ENCODE peak calls at places on chromosome 1, in ten cellular contexts. One of them, this sample, is unnamed.

GRCh38 chr1:198118136-198118535 is 38.7 kb upstream of the NEK7 start:
- DNase-seq in Peyer's patch: no peak
- DNase-seq in uterus: peak; percentile 56
- DNase-seq in GM12892: no peak
- DNase-seq in H54: no peak
- DNase-seq in A549: no peak
- DNase-seq in testis: peak; percentile 72
- DNase-seq in GM12891: no peak
- DNase-seq in sigmoid colon: peak; percentile 81
- DNase-seq in IMR-90: peak; percentile 99
- DNase-seq in this sample: no peak

GRCh38 chr1:162973381-162973795 is 95.8 kb upstream of the RGS4 start:
- DNase-seq in Peyer's patch: no peak
- DNase-seq in uterus: no peak
- DNase-seq in GM12892: no peak
- DNase-seq in H54: peak; percentile 30
- DNase-seq in A549: no peak
- DNase-seq in testis: no peak
- DNase-seq in GM12891: no peak
- DNase-seq in sigmoid colon: no peak
- DNase-seq in IMR-90: peak; percentile 90
- DNase-seq in this sample: no peak

GRCh38 chr1:115237507-115237906 is 100.5 kb downstream of the NGF start:
- DNase-seq in Peyer's patch: no peak
- DNase-seq in uterus: no peak
- DNase-seq in GM12892: no peak
- DNase-seq in H54: no peak
- DNase-seq in A549: no peak
- DNase-seq in testis: no peak
- DNase-seq in GM12891: no peak
- DNase-seq in sigmoid colon: no peak
- DNase-seq in IMR-90: peak; percentile 69
- DNase-seq in this sample: peak; percentile 10

GRCh38 chr1:29209173-29209572 is 21.6 kb downstream of the MECR start:
- DNase-seq in Peyer's patch: no peak
- DNase-seq in uterus: no peak
- DNase-seq in GM12892: no peak
- DNase-seq in H54: no peak
- DNase-seq in A549: no peak
- DNase-seq in testis: no peak
- DNase-seq in GM12891: no peak
- DNase-seq in sigmoid colon: no peak
- DNase-seq in IMR-90: peak; percentile 72
- DNase-seq in this sample: no peak

GRCh38 chr1:164588388-164589341 is 29.7 kb downstream of the PBX1 start:
- DNase-seq in Peyer's patch: no peak
- DNase-seq in uterus: peak; percentile 81
- DNase-seq in GM12892: no peak
- DNase-seq in H54: no peak
- DNase-seq in A549: no peak
- DNase-seq in testis: peak; percentile 77
- DNase-seq in GM12891: no peak
- DNase-seq in sigmoid colon: peak; percentile 93
- DNase-seq in IMR-90: peak; percentile 77
- DNase-seq in this sample: no peak

GRCh38 chr1:66012076-66012769 is 219.5 kb downstream of the PDE4B start:
- DNase-seq in Peyer's patch: no peak
- DNase-seq in uterus: no peak
- DNase-seq in GM12892: no peak
- DNase-seq in H54: no peak
- DNase-seq in A549: no peak
- DNase-seq in testis: no peak
- DNase-seq in GM12891: no peak
- DNase-seq in sigmoid colon: no peak
- DNase-seq in IMR-90: peak; percentile 37
- DNase-seq in this sample: no peak

GRCh38 chr1:57024855-57025254 is 59.0 kb upstream of the C8B start:
- DNase-seq in Peyer's patch: no peak
- DNase-seq in uterus: no peak
- DNase-seq in GM12892: no peak
- DNase-seq in H54: no peak
- DNase-seq in A549: no peak
- DNase-seq in testis: no peak
- DNase-seq in GM12891: no peak
- DNase-seq in sigmoid colon: no peak
- DNase-seq in IMR-90: no peak
- DNase-seq in this sample: no peak

GRCh38 chr1:92968138-92969032 is 7.1 kb upstream of the DIPK1A start:
- DNase-seq in Peyer's patch: no peak
- DNase-seq in uterus: no peak
- DNase-seq in GM12892: no peak
- DNase-seq in H54: no peak
- DNase-seq in A549: peak; percentile 12
- DNase-seq in testis: no peak
- DNase-seq in GM12891: no peak
- DNase-seq in sigmoid colon: no peak
- DNase-seq in IMR-90: no peak
- DNase-seq in this sample: peak; percentile 3

GRCh38 chr1:230735447-230735846 is 11.7 kb upstream of the CAPN9 start:
- DNase-seq in Peyer's patch: peak; percentile 72
- DNase-seq in uterus: no peak
- DNase-seq in GM12892: no peak
- DNase-seq in H54: no peak
- DNase-seq in A549: no peak
- DNase-seq in testis: no peak
- DNase-seq in GM12891: no peak
- DNase-seq in sigmoid colon: no peak
- DNase-seq in IMR-90: no peak
- DNase-seq in this sample: no peak

GRCh38 chr1:243742814-243743213 is 107.2 kb downstream of the AKT3 start:
- DNase-seq in Peyer's patch: no peak
- DNase-seq in uterus: no peak
- DNase-seq in GM12892: no peak
- DNase-seq in H54: peak; percentile 30
- DNase-seq in A549: no peak
- DNase-seq in testis: no peak
- DNase-seq in GM12891: no peak
- DNase-seq in sigmoid colon: no peak
- DNase-seq in IMR-90: peak; percentile 96
- DNase-seq in this sample: no peak
- TF ChIP-seq POLR2A in Peyer's patch: no peak
- TF ChIP-seq POLR2A in uterus: no peak
- TF ChIP-seq POLR2A in GM12892: no peak
- TF ChIP-seq POLR2A in H54: no peak
- TF ChIP-seq POLR2A in A549: no peak
- TF ChIP-seq POLR2A in testis: no peak
- TF ChIP-seq POLR2A in GM12891: no peak
- TF ChIP-seq POLR2A in sigmoid colon: no peak
- TF ChIP-seq POLR2A in IMR-90: no peak
- TF ChIP-seq POLR2A in this sample: no peak

DNA sequence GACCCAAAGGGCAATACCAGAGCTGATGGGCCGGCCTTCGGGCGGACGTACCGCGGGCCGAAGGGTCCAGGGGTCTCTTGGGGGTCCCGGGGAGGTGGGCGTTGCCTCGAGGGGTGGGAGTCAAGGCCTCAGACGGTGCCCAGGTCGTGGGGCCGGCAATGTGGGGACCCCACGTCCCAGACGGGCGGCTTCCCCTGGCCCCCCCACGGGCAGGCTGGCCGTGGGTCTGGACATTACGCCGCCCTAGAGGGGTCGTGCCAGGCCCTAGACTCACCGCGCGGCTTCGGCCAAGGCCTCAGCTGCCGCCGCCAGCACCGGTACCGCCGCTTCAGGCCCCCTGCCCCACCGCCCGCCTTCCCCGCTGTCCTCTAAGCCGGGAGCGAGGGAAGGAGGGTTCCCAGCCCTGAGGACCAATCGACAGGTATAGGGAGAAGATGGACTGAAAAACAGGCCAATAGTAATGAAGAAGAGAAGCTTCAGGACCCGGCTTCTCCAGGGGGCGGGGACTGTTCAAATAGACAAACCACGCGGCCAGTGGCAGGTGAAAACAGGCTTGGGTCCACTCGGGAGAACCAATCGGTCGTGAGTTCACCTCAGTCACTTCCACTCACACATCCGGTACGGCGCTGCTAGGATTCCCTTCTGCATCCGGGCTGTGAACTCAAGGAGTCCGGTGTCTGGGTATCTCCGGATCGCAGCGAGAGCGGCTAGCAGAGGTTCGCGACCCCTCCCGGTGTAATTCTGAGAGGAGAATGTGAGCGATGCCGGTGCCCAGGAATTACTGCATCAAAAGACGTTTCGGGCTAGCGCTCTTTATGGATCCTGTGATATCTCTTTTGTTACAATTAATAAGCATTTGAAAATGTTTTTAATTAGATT is at the start of gene MTOR:
- DNase-seq in Peyer's patch: peak; percentile 96
- DNase-seq in uterus: peak; percentile 98
- DNase-seq in GM12892: peak; percentile 99
- DNase-seq in H54: peak; percentile 94
- DNase-seq in A549: peak; percentile 94
- DNase-seq in testis: peak; percentile 100
- DNase-seq in GM12891: peak; percentile 96
- DNase-seq in sigmoid colon: peak; percentile 100
- DNase-seq in IMR-90: peak; percentile 100
- DNase-seq in this sample: peak; percentile 99
- TF ChIP-seq POLR2A in Peyer's patch: peak; percentile 53
- TF ChIP-seq POLR2A in uterus: peak; percentile 53
- TF ChIP-seq POLR2A in GM12892: peak; percentile 75
- TF ChIP-seq POLR2A in H54: peak; percentile 59
- TF ChIP-seq POLR2A in A549: peak; percentile 59
- TF ChIP-seq POLR2A in testis: no peak
- TF ChIP-seq POLR2A in GM12891: peak; percentile 59
- TF ChIP-seq POLR2A in sigmoid colon: peak; percentile 55
- TF ChIP-seq POLR2A in IMR-90: peak; percentile 65
- TF ChIP-seq POLR2A in this sample: peak; percentile 73

DNA sequence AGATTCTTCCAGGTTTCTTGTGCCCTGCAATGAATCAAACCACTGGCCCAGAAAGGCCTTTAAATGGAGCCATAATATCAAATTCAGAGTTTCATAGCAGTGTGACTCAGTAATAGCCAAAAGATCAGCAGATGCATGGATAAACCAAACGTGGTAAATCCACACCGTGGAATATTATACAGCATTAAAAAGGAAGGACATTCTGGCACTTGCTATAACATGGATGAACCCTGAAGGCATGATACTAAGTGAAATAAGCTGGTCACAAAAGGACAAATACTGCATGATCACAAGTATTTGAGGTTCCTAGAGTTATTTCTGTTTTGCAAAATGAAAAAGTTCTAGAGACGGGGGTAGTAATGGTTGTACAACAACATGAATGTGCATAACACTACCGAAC is 140.1 kb downstream of the TOMM20 start:
- DNase-seq in Peyer's patch: no peak
- DNase-seq in uterus: no peak
- DNase-seq in GM12892: no peak
- DNase-seq in H54: no peak
- DNase-seq in A549: no peak
- DNase-seq in testis: no peak
- DNase-seq in GM12891: no peak
- DNase-seq in sigmoid colon: peak; percentile 10
- DNase-seq in IMR-90: no peak
- DNase-seq in this sample: no peak
- TF ChIP-seq POLR2A in Peyer's patch: no peak
- TF ChIP-seq POLR2A in uterus: no peak
- TF ChIP-seq POLR2A in GM12892: no peak
- TF ChIP-seq POLR2A in H54: no peak
- TF ChIP-seq POLR2A in A549: no peak
- TF ChIP-seq POLR2A in testis: no peak
- TF ChIP-seq POLR2A in GM12891: no peak
- TF ChIP-seq POLR2A in sigmoid colon: no peak
- TF ChIP-seq POLR2A in IMR-90: no peak
- TF ChIP-seq POLR2A in this sample: no peak

GRCh38 chr1:169894424-169895145 is 889 bp upstream of the SCYL3 start:
- DNase-seq in Peyer's patch: peak; percentile 53
- DNase-seq in uterus: no peak
- DNase-seq in GM12892: no peak
- DNase-seq in H54: no peak
- DNase-seq in A549: no peak
- DNase-seq in testis: no peak
- DNase-seq in GM12891: no peak
- DNase-seq in sigmoid colon: no peak
- DNase-seq in IMR-90: no peak
- DNase-seq in this sample: no peak

GRCh38 chr1:169892176-169892818 is 1.4 kb downstream of the SCYL3 start:
- DNase-seq in Peyer's patch: no peak
- DNase-seq in uterus: no peak
- DNase-seq in GM12892: no peak
- DNase-seq in H54: no peak
- DNase-seq in A549: no peak
- DNase-seq in testis: no peak
- DNase-seq in GM12891: no peak
- DNase-seq in sigmoid colon: no peak
- DNase-seq in IMR-90: no peak
- DNase-seq in this sample: peak; percentile 28

GRCh38 chr1:169892819-169893644 is 664 bp downstream of the SCYL3 start:
- DNase-seq in Peyer's patch: no peak
- DNase-seq in uterus: no peak
- DNase-seq in GM12892: no peak
- DNase-seq in H54: peak; percentile 62
- DNase-seq in A549: peak; percentile 21
- DNase-seq in testis: peak; percentile 40
- DNase-seq in GM12891: no peak
- DNase-seq in sigmoid colon: peak; percentile 78
- DNase-seq in IMR-90: peak; percentile 27
- DNase-seq in this sample: peak; percentile 63

GRCh38 chr1:169896013-169896412 is 2.3 kb upstream of the SCYL3 start:
- DNase-seq in Peyer's patch: no peak
- DNase-seq in uterus: no peak
- DNase-seq in GM12892: no peak
- DNase-seq in H54: no peak
- DNase-seq in A549: no peak
- DNase-seq in testis: no peak
- DNase-seq in GM12891: no peak
- DNase-seq in sigmoid colon: no peak
- DNase-seq in IMR-90: no peak
- DNase-seq in this sample: no peak

DNA sequence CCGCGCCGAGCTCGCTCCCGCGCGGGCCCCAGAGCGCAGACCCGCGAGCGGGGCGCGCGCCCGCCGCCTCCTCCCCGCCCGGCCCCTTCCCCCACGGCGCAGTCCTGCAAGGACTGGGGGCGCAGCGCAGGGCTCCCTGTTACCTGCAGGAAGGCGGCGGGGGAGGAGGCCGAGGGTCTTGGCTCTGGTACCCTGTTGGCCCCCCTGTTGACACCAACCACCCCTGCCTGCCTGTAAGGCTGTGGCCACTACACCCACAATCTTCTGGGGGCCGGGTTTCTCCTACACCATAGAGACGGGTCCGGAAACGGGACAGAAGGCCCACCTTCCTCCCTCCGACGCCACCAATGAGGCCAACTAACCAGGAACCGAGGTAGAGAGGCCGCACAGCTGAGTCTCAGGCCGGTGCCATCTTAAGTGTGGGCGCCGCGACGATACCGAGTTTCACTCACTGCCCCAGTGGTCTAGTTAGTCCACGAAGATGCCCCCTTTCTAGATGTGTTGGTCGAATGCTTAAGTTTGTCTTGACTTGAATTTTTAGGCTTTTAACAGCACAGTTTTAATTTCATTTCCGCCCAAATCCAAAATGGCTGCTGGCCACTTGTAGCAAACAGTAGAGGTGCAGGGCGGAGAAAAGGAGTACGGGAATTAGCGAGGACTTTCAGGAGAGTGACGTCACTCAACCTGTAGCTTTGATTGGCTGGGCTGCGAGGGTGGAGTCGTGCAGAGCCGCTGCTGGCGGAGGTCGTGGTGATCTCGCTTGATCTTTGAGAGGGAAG is at the start of gene SCYL3:
- DNase-seq in Peyer's patch: peak; percentile 92
- DNase-seq in uterus: peak; percentile 91
- DNase-seq in GM12892: peak; percentile 73
- DNase-seq in H54: peak; percentile 96
- DNase-seq in A549: peak; percentile 96
- DNase-seq in testis: peak; percentile 98
- DNase-seq in GM12891: peak; percentile 68
- DNase-seq in sigmoid colon: peak; percentile 98
- DNase-seq in IMR-90: peak; percentile 98
- DNase-seq in this sample: peak; percentile 97
- TF ChIP-seq POLR2A in Peyer's patch: peak; percentile 79
- TF ChIP-seq POLR2A in uterus: peak; percentile 6
- TF ChIP-seq POLR2A in GM12892: peak; percentile 89
- TF ChIP-seq POLR2A in H54: peak; percentile 64
- TF ChIP-seq POLR2A in A549: peak; percentile 79
- TF ChIP-seq POLR2A in testis: no peak
- TF ChIP-seq POLR2A in GM12891: peak; percentile 79
- TF ChIP-seq POLR2A in sigmoid colon: peak; percentile 60
- TF ChIP-seq POLR2A in IMR-90: peak; percentile 70
- TF ChIP-seq POLR2A in this sample: peak; percentile 75

This sample was measured in erythroblast.